ENCODE peak calls at places on chromosomes 11 and 22, in ten cellular contexts. F is GM03348; I is T-cell; L is psoas muscle; R is activated CD8-positive, alpha-beta memory T cell treated with anti-CD3 and anti-CD28 coated beads, Interleukin-2, amount 50 U/mL, for 48 hours; O is activated T-cell treated with anti-CD3 and anti-CD28 coated beads for 24 hours; Y is left ventricle myocardium superior; S is KG1; M is ELR; E is astrocyte of the spinal cord. W is an unnamed sample.

GRCh38 chr22:40412441-40412840 is 42.0 kb downstream of the SGSM3 start:
- DNase-seq in R (no peak), E (no peak), O (no peak), Y (no peak), I (no peak), L (no peak), M (no peak), S (no peak), F (no peak), W (peak)

GRCh38 chr22:20793386-20794131 is 19.6 kb downstream of the SERPIND1 start:
- DNase-seq in O (no peak), L (no peak), S (no peak), Y (no peak), F (peak), M (no peak), I (no peak), E (no peak), R (no peak), W (peak)

GRCh38 chr22:21634844-21635243 is 2.3 kb downstream of the CCDC116 start:
- DNase-seq in E (no peak), S (no peak), L (no peak), I (no peak), R (no peak), F (no peak), Y (no peak), O (no peak), M (no peak), W (no peak)

GRCh38 chr22:37485006-37485713 is 1.0 kb downstream of the MFNG start:
- DNase-seq in S (peak), F (no peak), I (peak), O (peak), M (no peak), R (peak), E (no peak), L (no peak), Y (peak), W (peak)

GRCh38 chr11:587978-588380 is 11.7 kb downstream of the PHRF1 start:
- DNase-seq in O (peak), I (peak), L (peak), S (peak), F (peak), R (peak), E (peak), Y (no peak), M (peak), W (peak)

GRCh38 chr22:22911327-22912134 is 23.9 kb downstream of the IGLL5 start:
- DNase-seq in Y (peak), S (no peak), O (no peak), R (no peak), F (no peak), E (no peak), M (no peak), I (no peak), L (no peak), W (peak)

GRCh38 chr22:41762980-41763779 is 37.3 kb upstream of the CCDC134 start:
- DNase-seq in O (no peak), E (no peak), S (no peak), L (no peak), Y (peak), R (peak), M (peak), F (no peak), I (peak), W (no peak)

GRCh38 chr11:134944131-134944530 is 532.1 kb upstream of the B3GAT1 start:
- DNase-seq in M (no peak), R (no peak), E (no peak), O (no peak), S (no peak), Y (no peak), F (no peak), L (no peak), I (no peak), W (no peak)

GRCh38 chr11:1827095-1827797 is 7.5 kb upstream of the SYT8 start:
- DNase-seq in Y (peak), R (no peak), F (peak), S (no peak), E (peak), I (no peak), M (peak), L (peak), O (no peak), W (peak)

GRCh38 chr11:32852142-32852541 is 22.4 kb downstream of the PRRG4 start:
- DNase-seq in R (no peak), L (no peak), I (no peak), F (no peak), S (no peak), M (peak), Y (no peak), E (peak), O (no peak), W (peak)

GRCh38 chr22:31540966-31541365 is 44.6 kb downstream of the SFI1 start:
- DNase-seq in Y (no peak), L (no peak), M (no peak), E (no peak), S (no peak), R (no peak), O (no peak), I (no peak), F (no peak), W (no peak)

GRCh38 chr11:442611-443081 is 835 bp upstream of the ANO9 start:
- DNase-seq in Y (peak), L (peak), E (no peak), M (no peak), F (no peak), O (no peak), R (no peak), I (no peak), S (no peak), W (peak)